ENCODE peak calls at places on chromosomes 13 and 19, in seven cellular contexts. Q is body of pancreas; T is CD8-positive, alpha-beta T cell; A is lung; J is adrenal gland; L is astrocyte of the spinal cord; E is fibroblast of lung. K is an unnamed sample.

GRCh38 chr19:18109731-18110671 is 12.4 kb downstream of the MAST3 start:
- DNase-seq in Q (peak; percentile 75), T (no peak), A (peak; percentile 54), J (peak; percentile 74), L (no peak), E (no peak), K (peak; percentile 74)

GRCh38 chr13:87680298-87680697 is 9.1 kb downstream of the SLITRK5 start:
- DNase-seq in Q (no peak), T (no peak), A (no peak), J (no peak), L (peak; percentile 9), E (no peak), K (no peak)

GRCh38 chr13:105918842-105919741 is 616.4 kb downstream of the EFNB2 start:
- DNase-seq in Q (peak; percentile 5), T (no peak), A (no peak), J (peak; percentile 34), L (peak; percentile 62), E (peak; percentile 83), K (no peak)

GRCh38 chr19:23771348-23771747 is 12.7 kb upstream of the ZNF681 start:
- DNase-seq in Q (no peak), T (no peak), A (no peak), J (no peak), L (no peak), E (no peak), K (no peak)

GRCh38 chr19:11268783-11269267 is 6.5 kb upstream of the DOCK6 start:
- DNase-seq in Q (peak; percentile 41), T (no peak), A (peak; percentile 60), J (peak; percentile 70), L (peak; percentile 86), E (peak; percentile 81), K (no peak)

GRCh38 chr13:105069106-105069505 is 1466.4 kb downstream of the EFNB2 start:
- DNase-seq in Q (no peak), T (no peak), A (no peak), J (no peak), L (no peak), E (no peak), K (no peak)

GRCh38 chr13:65926750-65927171 is 1303.4 kb downstream of the PCDH9 start:
- DNase-seq in Q (peak; percentile 60), T (no peak), A (no peak), J (no peak), L (no peak), E (no peak), K (no peak)

GRCh38 chr19:3537101-3537437 is 1.9 kb upstream of the TEKTIP1 start:
- DNase-seq in Q (no peak), T (no peak), A (no peak), J (peak; percentile 62), L (no peak), E (no peak), K (no peak)

GRCh38 chr13:106230450-106230849 is 305.0 kb downstream of the EFNB2 start:
- DNase-seq in Q (no peak), T (no peak), A (no peak), J (no peak), L (peak; percentile 67), E (peak; percentile 59), K (no peak)

GRCh38 chr13:91133941-91134772 is 213.3 kb upstream of the MIR17HG start:
- DNase-seq in Q (peak; percentile 62), T (no peak), A (no peak), J (peak; percentile 60), L (peak; percentile 75), E (peak; percentile 60), K (peak; percentile 34)

GRCh38 chr13:112785419-112785856 is 95.6 kb downstream of the ATP11A start:
- DNase-seq in Q (no peak), T (no peak), A (no peak), J (no peak), L (no peak), E (no peak), K (no peak)

GRCh38 chr19:37899453-37899852 is 6.9 kb downstream of the WDR87 start:
- DNase-seq in Q (no peak), T (no peak), A (no peak), J (no peak), L (no peak), E (no peak), K (no peak)

GRCh38 chr19:37903096-37903495 is 3.3 kb downstream of the WDR87 start:
- DNase-seq in Q (peak; percentile 59), T (no peak), A (no peak), J (no peak), L (no peak), E (no peak), K (no peak)

GRCh38 chr19:37906868-37907734 is at the start of gene SIPA1L3:
- DNase-seq in Q (peak; percentile 98), T (peak; percentile 88), A (peak; percentile 95), J (peak; percentile 96), L (peak; percentile 98), E (peak; percentile 95), K (peak; percentile 95)

GRCh38 chr19:37905936-37906867 is at the start of gene WDR87:
- DNase-seq in Q (peak; percentile 64), T (peak; percentile 22), A (peak; percentile 40), J (no peak), L (peak; percentile 21), E (peak; percentile 24), K (peak; percentile 71)

DNA sequence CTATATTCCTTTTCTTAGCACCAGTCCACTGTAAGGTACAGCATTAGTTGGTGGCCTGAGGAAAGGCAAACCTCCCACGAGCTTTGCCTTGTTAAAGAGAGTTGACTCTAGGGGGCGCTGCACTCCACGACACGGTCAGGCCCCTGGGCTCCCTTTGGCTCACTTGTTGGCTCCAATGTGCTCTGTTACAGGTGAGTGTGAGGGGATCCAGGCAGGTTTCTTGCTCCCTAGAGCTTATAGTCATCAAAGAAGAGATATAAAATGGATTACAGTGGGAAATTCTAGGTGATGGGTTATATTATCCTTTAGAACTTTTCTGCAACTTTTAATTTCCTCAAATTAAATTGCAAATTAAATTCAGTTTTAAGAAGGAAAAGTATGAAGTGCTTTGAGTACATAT is 3.7 kb downstream of the WDR87 start:
- DNase-seq in Q (peak; percentile 92), T (peak; percentile 72), A (peak; percentile 85), J (peak; percentile 83), L (peak; percentile 76), E (peak; percentile 54), K (peak; percentile 84)
- TF ChIP-seq CTCF in Q (peak; percentile 86), T (peak; percentile 77), A (peak; percentile 85), J (peak; percentile 82), L (peak; percentile 79), E (peak; percentile 81), K (peak; percentile 78)

GRCh38 chr19:31263317-31263716 is 85.9 kb downstream of the TSHZ3 start:
- DNase-seq in Q (no peak), T (no peak), A (no peak), J (no peak), L (no peak), E (no peak), K (no peak)
- TF ChIP-seq CTCF in Q (no peak), T (no peak), A (no peak), J (no peak), L (no peak), E (no peak), K (no peak)

DNA sequence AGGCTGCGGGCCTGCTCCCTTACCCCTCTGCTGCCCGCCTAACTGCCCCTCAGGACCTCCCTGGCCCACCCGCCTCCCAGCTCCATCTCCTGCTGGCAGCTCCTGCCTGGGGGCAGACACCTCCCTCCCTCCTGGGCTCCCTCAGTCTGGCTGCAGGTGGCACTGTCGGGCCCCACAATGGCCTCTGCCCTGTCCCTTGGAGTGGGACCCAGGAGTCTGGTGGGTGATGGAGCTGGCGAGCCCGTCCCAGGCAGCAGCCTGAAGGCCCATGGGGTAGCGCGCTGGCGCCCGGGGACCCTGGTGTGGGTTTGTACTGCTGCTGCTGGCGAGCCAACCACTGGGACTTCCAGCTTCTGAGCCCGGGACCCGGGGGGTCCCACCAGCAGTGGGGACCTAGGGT is 83.6 kb downstream of the KDM4B start:
- DNase-seq in Q (no peak), T (no peak), A (no peak), J (no peak), L (no peak), E (no peak), K (no peak)
- TF ChIP-seq CTCF in Q (no peak), T (no peak), A (no peak), J (no peak), L (peak; percentile 30), E (no peak), K (no peak)

DNA sequence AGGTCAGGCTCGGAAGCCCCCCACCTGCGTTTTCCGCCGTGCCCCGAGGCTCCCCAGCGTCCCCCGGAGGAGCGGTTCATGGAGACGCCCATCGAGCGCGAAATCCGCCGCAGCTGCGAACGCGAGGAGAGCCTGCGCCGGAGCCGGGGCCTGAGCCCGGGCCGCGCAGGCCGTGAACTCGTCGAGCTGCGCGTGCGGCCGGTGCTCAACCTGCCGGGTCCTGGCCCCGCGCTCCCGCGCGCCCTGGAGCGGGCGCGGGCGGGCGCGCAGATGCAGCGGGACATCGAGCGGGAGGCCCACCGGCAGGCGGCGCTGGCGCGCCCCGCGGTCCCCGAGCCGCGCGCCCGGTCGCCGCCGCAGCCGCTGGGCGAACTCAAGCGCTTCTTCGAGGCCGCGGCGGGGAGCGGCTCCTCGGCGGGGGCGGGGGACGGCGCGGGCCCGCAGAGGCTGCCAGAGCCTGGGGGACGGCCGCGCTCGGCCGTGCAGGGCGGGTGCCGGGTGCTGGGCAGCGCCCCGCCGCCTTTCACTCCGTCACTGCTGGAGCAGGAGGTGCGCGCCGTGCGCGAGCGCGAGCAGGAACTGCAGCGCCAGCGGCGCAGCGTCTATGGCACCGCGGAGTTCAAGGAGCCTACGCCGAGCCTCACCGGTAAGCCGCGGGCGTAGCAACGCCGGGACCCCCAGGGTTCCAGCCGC is 792 bp downstream of the MISP3 start:
- DNase-seq in Q (peak; percentile 84), T (peak; percentile 67), A (peak; percentile 77), J (peak; percentile 79), L (peak; percentile 76), E (peak; percentile 83), K (peak; percentile 92)
- TF ChIP-seq CTCF in Q (peak; percentile 98), T (no peak), A (peak; percentile 30), J (peak; percentile 48), L (peak; percentile 29), E (no peak), K (peak; percentile 83)

DNA sequence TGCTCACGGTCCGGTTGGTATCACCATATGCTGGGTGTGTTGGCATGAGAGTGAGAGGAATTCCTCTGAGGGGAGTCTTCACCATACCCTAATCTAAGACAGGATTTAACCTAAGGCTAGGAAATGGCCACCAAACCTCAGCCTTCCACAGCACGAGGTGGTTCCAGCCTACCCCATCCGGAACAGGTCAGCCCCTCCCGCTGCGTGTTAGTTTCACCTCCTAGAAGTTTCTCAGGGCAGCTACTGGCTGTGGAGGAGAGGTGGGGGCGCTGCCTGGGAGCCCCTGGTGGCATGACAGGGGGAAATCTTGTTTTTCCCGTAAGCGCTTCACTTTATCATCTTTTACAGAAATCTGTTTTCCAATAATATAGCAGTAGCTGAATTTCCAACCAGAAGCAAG is 55.1 kb downstream of the RGCC start:
- DNase-seq in Q (no peak), T (no peak), A (no peak), J (no peak), L (no peak), E (no peak), K (no peak)
- TF ChIP-seq CTCF in Q (no peak), T (no peak), A (no peak), J (no peak), L (no peak), E (no peak), K (no peak)

GRCh38 chr19:42306646-42307045 is 4.2 kb upstream of the PAFAH1B3 start:
- DNase-seq in Q (no peak), T (no peak), A (no peak), J (no peak), L (no peak), E (no peak), K (no peak)
- TF ChIP-seq CTCF in Q (no peak), T (no peak), A (no peak), J (no peak), L (no peak), E (no peak), K (no peak)